ENCODE peak calls at places on chromosome X, in seven cellular contexts. L is body of pancreas; A is type B pancreatic cell; Z is CD4-positive, alpha-beta T cell; J is tibial artery; S is lower leg skin; U is fibroblast of the aortic adventitia. F is an unnamed sample.

GRCh38 chrX:136529795-136530194 is 2.2 kb upstream of the VGLL1 start:
- DNase-seq in Z (no peak), L (no peak), S (no peak), J (no peak), U (no peak), A (no peak), F (no peak)

GRCh38 chrX:130704053-130705038 is 198.7 kb downstream of the ENOX2 start:
- DNase-seq in U (peak), A (no peak), L (no peak), Z (no peak), J (no peak), S (no peak), F (no peak)

GRCh38 chrX:19658030-19658429 is 142.7 kb upstream of the MAP3K15 start:
- DNase-seq in Z (no peak), J (no peak), A (no peak), L (no peak), S (no peak), U (no peak), F (no peak)

GRCh38 chrX:47158131-47158530 is 13.1 kb downstream of the RBM10 start:
- DNase-seq in A (no peak), J (no peak), Z (no peak), L (no peak), S (no peak), U (no peak), F (no peak)

GRCh38 chrX:17471121-17471520 is 96.1 kb downstream of the NHS start:
- DNase-seq in L (no peak), Z (no peak), A (no peak), J (no peak), S (no peak), U (no peak), F (no peak)

GRCh38 chrX:105190252-105190853 is 30.1 kb downstream of the TEX13A start:
- DNase-seq in U (peak), L (peak), A (no peak), Z (no peak), S (peak), J (no peak), F (no peak)

GRCh38 chrX:40092808-40093435 is 4.8 kb downstream of the BCOR start:
- DNase-seq in U (no peak), J (no peak), S (no peak), L (no peak), Z (no peak), A (no peak), F (no peak)

GRCh38 chrX:21490341-21490740 is 116.1 kb downstream of the CNKSR2 start:
- DNase-seq in A (no peak), J (no peak), Z (no peak), L (no peak), S (no peak), U (no peak), F (no peak)

GRCh38 chrX:148672526-148672925 is 172.1 kb downstream of the AFF2 start:
- DNase-seq in L (no peak), U (peak), A (no peak), S (no peak), Z (no peak), J (no peak), F (no peak)

GRCh38 chrX:112367065-112367464 is 284.5 kb upstream of the TRPC5 start:
- DNase-seq in L (no peak), J (no peak), Z (no peak), S (no peak), A (no peak), U (no peak), F (no peak)

GRCh38 chrX:113929004-113929403 is 654.9 kb upstream of the HTR2C start:
- DNase-seq in L (peak), Z (no peak), J (no peak), U (peak), A (no peak), S (no peak), F (peak)

GRCh38 chrX:104372547-104372946 is 117.8 kb upstream of the ESX1 start:
- DNase-seq in U (no peak), S (no peak), Z (no peak), J (no peak), L (no peak), A (no peak), F (no peak)

GRCh38 chrX:28177202-28177601 is 196.0 kb upstream of the DCAF8L1 start:
- DNase-seq in S (no peak), J (no peak), Z (no peak), U (no peak), A (no peak), L (no peak), F (no peak)

GRCh38 chrX:134886201-134886600 is 104.6 kb upstream of the SMIM10 start:
- DNase-seq in J (no peak), L (no peak), A (no peak), Z (no peak), U (no peak), S (no peak), F (no peak)

GRCh38 chrX:11698747-11699146 is 33.0 kb upstream of the ARHGAP6 start:
- DNase-seq in Z (no peak), L (no peak), U (peak), S (no peak), J (no peak), A (no peak), F (no peak)

GRCh38 chrX:41858161-41858775 is 65.1 kb downstream of the CASK start:
- DNase-seq in U (no peak), Z (no peak), J (no peak), A (no peak), S (no peak), L (no peak), F (no peak)

GRCh38 chrX:135170877-135171519 is at the start of gene CT55:
- DNase-seq in S (no peak), L (no peak), A (no peak), Z (no peak), U (no peak), J (no peak), F (no peak)

GRCh38 chrX:41561045-41561444 is 113.9 kb downstream of the NYX start:
- DNase-seq in U (peak), A (no peak), S (peak), L (peak), Z (no peak), J (peak), F (no peak)

GRCh38 chrX:112834016-112834855 is 6.4 kb downstream of the AMOT start:
- DNase-seq in J (no peak), A (no peak), L (no peak), Z (no peak), S (no peak), U (peak), F (no peak)

GRCh38 chrX:96102997-96103396 is 581.6 kb upstream of the DIAPH2 start:
- DNase-seq in A (no peak), Z (no peak), U (no peak), S (no peak), L (no peak), J (peak), F (no peak)

GRCh38 chrX:41542151-41542935 is 95.2 kb downstream of the NYX start:
- DNase-seq in U (peak), L (no peak), Z (no peak), S (no peak), A (no peak), J (no peak), F (no peak)

GRCh38 chrX:23515028-23515427 is 152.3 kb upstream of the PRDX4 start:
- DNase-seq in L (no peak), U (no peak), A (no peak), S (no peak), J (no peak), Z (no peak), F (no peak)

GRCh38 chrX:136047969-136048368 is 62.7 kb downstream of the SLC9A6 start:
- DNase-seq in S (no peak), U (peak), L (no peak), A (no peak), Z (no peak), J (no peak), F (no peak)

GRCh38 chrX:108726748-108727147 is 9.6 kb downstream of the IRS4 start:
- DNase-seq in A (no peak), L (no peak), U (no peak), Z (no peak), S (no peak), J (no peak), F (no peak)

GRCh38 chrX:15855562-15856256 is 1.1 kb upstream of the AP1S2 start:
- DNase-seq in S (no peak), U (no peak), J (no peak), A (no peak), L (no peak), Z (no peak), F (no peak)

GRCh38 chrX:101191217-101191750 is 28.3 kb upstream of the DRP2 start:
- DNase-seq in Z (no peak), S (no peak), U (no peak), J (peak), A (no peak), L (no peak), F (peak)

GRCh38 chrX:50459615-50460014 is 11.0 kb downstream of the DGKK start:
- DNase-seq in U (no peak), J (no peak), Z (no peak), L (no peak), S (no peak), A (no peak), F (no peak)

GRCh38 chrX:50458483-50458882 is 12.1 kb downstream of the DGKK start:
- DNase-seq in L (no peak), J (no peak), A (no peak), Z (no peak), U (no peak), S (no peak), F (no peak)

GRCh38 chrX:50452782-50453181 is 17.8 kb downstream of the DGKK start:
- DNase-seq in J (no peak), A (no peak), S (no peak), Z (no peak), L (no peak), U (no peak), F (no peak)

DNA sequence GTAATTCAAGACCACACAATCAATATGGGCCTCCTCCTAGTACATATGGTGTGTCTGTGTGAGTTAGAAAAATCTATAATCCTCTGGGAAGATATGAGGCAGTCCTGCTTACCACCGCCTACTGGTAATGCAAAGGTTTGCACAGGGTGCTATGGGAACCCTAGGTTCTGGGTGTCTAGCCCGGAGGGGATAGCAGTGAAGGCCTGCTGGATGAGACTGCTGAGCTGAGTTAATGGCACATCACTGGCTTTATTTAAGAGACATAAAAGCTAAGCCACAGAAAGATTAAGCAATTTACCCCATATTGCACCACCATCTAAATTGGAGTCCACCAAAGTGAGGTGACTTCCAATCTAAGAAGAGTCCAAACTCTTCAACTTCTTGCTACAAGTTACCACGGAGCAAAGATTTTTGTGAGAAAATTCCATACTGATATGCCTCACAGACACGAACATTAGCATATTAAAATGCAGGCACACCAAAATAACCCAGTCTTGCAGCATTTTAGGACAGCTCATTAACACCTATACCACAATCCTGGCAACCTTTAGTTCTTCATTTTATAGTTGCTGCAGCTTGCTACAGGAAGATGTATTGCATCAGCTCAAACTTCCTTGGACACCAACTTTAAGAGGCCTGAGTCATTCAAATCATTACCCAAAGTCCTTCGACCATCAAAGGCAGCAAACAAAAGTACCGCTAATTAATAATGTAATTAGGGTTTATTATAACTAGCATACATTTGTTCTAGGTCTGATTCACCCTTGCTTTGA is 13.7 kb downstream of the DGKK start:
- DNase-seq in Z (no peak), U (no peak), L (no peak), S (no peak), J (no peak), A (no peak), F (no peak)
- TF ChIP-seq CTCF in Z (no peak), U (no peak), L (no peak), S (no peak), J (no peak), A (no peak), F (no peak)

DNA sequence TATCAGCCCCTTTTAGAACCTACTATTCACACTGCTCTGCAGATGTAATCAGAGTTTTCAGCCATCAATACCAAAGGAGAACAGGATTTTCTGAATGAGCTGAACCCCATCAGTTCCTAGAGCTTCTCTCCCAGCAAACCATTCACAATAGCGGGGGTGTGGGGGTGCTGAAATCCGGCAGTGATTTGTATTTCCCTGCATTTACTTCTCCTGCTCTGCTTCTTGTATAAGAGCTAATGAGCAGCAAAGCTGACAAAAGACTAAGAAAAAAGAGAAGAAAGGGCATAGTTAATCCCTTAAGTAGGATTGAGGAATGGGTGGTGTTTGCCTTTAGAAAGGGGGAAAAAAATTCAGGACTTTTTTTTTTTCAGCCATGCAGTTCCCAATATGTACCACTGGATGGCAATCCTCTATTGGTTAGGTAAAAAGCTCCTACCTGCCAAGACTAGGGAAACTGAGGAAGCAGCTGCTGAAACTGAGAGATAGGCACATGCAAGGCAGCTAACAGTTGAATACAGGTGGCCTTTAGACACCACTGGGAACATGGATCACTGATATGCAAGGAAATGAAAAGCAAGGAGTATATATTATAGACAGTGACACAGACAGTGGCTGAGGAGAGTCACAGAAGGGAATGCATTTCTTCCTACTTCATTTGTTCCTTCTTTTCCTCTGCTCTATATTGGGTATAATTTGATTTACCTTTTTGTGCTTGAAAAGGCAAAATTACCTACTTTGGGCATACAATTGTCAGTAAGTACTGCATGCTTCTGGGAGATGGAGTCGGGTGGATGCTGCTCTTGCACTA is 217.9 kb downstream of the HS6ST2 start:
- DNase-seq in L (no peak), S (no peak), U (no peak), Z (no peak), A (no peak), J (no peak), F (no peak)
- TF ChIP-seq CTCF in L (peak), S (no peak), U (peak), Z (no peak), A (peak), J (no peak), F (peak)

GRCh38 chrX:139758250-139758649 is 50.3 kb upstream of the MCF2 start:
- DNase-seq in L (no peak), S (no peak), A (no peak), J (no peak), Z (no peak), U (no peak), F (no peak)

GRCh38 chrX:139758809-139759208 is 50.8 kb upstream of the MCF2 start:
- DNase-seq in Z (no peak), L (peak), J (no peak), S (no peak), A (no peak), U (no peak), F (no peak)

GRCh38 chrX:139762400-139763183 is 54.6 kb upstream of the MCF2 start:
- DNase-seq in Z (no peak), A (no peak), S (no peak), L (peak), U (peak), J (peak), F (no peak)

DNA sequence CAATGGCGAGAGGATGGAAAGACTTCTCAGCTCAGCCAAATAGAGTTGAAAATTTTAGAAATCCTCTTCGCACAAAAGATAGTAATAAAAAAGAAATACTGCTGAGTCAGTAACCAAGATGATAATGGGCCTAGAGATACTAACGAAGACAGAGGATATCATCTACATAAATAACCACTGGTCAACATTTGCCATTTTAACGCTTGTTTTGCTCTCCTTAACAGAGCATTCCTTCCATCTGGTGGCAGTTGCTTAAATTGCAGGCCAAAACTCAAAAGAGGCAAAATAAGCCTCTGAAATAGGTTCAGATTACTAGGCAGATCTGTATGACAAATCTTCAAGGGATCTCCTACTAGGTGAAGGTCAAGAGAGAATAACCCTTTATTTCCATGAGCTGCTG is 51.7 kb upstream of the MCF2 start:
- DNase-seq in J (no peak), Z (no peak), L (no peak), U (peak), A (no peak), S (no peak), F (no peak)
- TF ChIP-seq CTCF in J (peak), Z (no peak), L (no peak), U (peak), A (peak), S (no peak), F (peak)

DNA sequence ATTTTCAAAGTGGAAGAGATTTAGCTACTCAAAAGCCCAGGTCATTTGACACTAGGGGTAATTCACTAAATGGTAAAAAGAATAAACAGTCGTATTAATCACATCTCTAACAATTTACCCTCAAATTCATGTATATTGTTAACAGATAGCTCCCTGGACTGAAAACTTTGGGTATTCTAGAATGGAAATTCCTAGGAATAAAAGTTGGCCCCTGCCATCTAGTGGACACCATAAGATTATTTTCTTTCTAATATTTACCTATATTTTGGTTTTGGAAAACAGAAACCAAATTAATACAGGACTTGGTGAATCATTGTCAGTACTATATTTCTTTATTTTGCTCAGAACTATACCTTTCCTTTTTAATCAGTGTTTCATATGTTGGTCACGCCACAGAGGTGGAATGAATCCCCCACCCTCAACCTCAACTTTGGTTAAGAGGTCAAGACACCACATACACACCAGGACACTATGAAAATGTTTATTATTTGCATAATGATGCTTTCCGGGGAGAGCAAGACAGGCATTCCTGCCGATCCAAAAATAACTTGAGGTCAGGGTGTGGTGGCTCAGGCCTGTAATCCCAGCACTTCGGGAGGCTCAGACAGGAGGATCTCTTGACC is 96.2 kb upstream of the APOOL start:
- DNase-seq in J (no peak), L (no peak), A (no peak), Z (no peak), U (peak), S (no peak), F (no peak)
- TF ChIP-seq CTCF in J (peak), L (no peak), A (peak), Z (no peak), U (peak), S (no peak), F (peak)

GRCh38 chrX:38304010-38304409 is 23.3 kb downstream of the RPGR start:
- DNase-seq in S (no peak), L (no peak), Z (no peak), U (peak), J (no peak), A (no peak), F (no peak)
- TF ChIP-seq CTCF in S (no peak), L (peak), Z (no peak), U (peak), J (no peak), A (peak), F (peak)

DNA sequence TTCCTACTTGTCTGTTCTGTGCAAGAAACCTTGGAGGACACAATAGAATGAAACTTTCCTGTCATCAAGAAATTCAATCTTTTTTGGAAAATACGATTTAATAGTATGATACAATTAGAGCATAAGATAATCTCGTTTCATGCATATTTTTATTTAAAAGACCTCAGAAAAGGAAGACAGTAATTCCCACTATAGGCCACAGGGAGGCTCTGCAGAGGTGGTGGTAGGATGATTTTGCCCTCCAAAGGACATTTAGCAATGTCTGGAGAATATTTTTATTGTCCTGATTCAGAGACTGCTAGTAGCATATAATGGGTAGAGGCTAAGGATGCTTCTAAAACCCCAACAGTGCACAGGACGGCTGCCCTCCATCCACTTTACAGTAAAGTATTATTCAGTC is 68.7 kb downstream of the PAK3 start:
- DNase-seq in A (no peak), U (peak), S (no peak), Z (no peak), L (no peak), J (no peak), F (no peak)
- TF ChIP-seq CTCF in A (peak), U (peak), S (no peak), Z (no peak), L (no peak), J (peak), F (peak)

DNA sequence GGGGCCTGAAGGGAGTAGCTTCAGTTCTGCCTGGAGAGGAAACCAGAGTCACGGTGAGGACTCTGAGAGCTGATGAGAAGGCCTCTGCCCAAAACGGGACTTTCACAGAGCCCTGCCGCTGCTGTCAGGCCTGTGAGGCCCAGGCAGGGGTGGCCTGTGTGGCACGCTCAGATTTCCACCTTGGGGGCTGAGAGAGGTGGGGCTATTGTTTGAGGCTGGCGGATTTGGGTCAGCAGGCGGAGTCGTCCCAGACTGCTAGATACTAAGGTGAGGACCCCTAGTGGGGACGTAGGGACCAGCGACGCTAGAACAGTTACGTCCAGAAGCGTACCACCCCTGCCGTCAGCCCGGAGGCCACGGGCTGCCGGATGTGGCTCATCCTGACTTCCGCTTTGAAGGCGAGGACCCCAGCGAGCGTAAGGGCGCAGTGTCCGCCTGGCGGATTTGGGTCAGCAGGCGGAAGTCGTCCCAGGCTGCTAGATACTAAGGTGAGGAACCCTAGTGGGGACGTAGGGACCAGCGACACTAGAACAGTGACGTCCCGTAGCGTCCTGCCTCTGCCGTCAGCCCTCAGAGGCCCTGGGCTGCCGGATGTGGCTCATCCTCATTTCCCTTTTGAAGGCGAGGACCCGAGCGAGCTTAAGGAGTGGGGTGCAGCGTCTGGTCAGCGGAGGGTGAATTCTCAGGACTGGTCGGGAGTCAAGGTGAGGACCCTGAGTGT is at the start of gene MAGEB1:
- DNase-seq in A (no peak), Z (no peak), L (no peak), J (no peak), U (no peak), S (no peak), F (no peak)
- TF ChIP-seq CTCF in A (no peak), Z (no peak), L (no peak), J (no peak), U (no peak), S (no peak), F (no peak)

F was measured in progenitor cell of endocrine pancreas.